ENCODE peak calls at places on chromosomes 1 and 21, in six cellular contexts. T, S, R, J, H and Q are unnamed samples.
A peak's percentile ranks its signal among the peaks of the same experiment; 100 is the strongest.

GRCh38 chr1:47995306-47996050 is 1.7 kb downstream of the TRABD2B start:
- DNase-seq in T (no peak), S (no peak), R (no peak), J (no peak), H (no peak), Q (no peak)

GRCh38 chr1:113042336-113043143 is 30.5 kb upstream of the LRIG2 start:
- DNase-seq in T (peak; percentile 55), S (peak; percentile 67), R (peak; percentile 50), J (peak; percentile 28), H (peak; percentile 85), Q (peak; percentile 66)

GRCh38 chr21:17783003-17783402 is 36.2 kb downstream of the C21orf91 start:
- DNase-seq in T (no peak), S (no peak), R (no peak), J (no peak), H (no peak), Q (no peak)

GRCh38 chr21:46065215-46065992 is 32.5 kb upstream of the COL6A2 start:
- DNase-seq in T (peak; percentile 63), S (peak; percentile 63), R (peak; percentile 61), J (no peak), H (no peak), Q (peak; percentile 79)

GRCh38 chr1:41343790-41344679 is 17.2 kb upstream of the FOXO6 start:
- DNase-seq in T (no peak), S (peak; percentile 20), R (no peak), J (no peak), H (peak; percentile 23), Q (no peak)

GRCh38 chr1:16163882-16164820 is 8.3 kb upstream of the EPHA2 start:
- DNase-seq in T (no peak), S (peak; percentile 59), R (peak; percentile 82), J (peak; percentile 22), H (no peak), Q (peak; percentile 78)

GRCh38 chr1:209416009-209416408 is 167.5 kb upstream of the CAMK1G start:
- DNase-seq in T (no peak), S (no peak), R (no peak), J (no peak), H (no peak), Q (no peak)

GRCh38 chr1:25232866-25233784 is 823 bp upstream of the SYF2 start:
- DNase-seq in T (peak; percentile 64), S (peak; percentile 89), R (no peak), J (peak; percentile 60), H (peak; percentile 90), Q (peak; percentile 81)

GRCh38 chr1:9101510-9102146 is 27.3 kb downstream of the GPR157 start:
- DNase-seq in T (peak; percentile 61), S (no peak), R (peak; percentile 46), J (peak; percentile 22), H (no peak), Q (peak; percentile 40)

GRCh38 chr1:209743145-209743482 is 12.7 kb upstream of the TRAF3IP3 start:
- DNase-seq in T (peak; percentile 51), S (peak; percentile 50), R (no peak), J (no peak), H (no peak), Q (peak; percentile 48)

GRCh38 chr1:235207202-235207565 is 46.1 kb upstream of the RBM34 start:
- DNase-seq in T (no peak), S (no peak), R (no peak), J (peak; percentile 50), H (no peak), Q (no peak)

GRCh38 chr1:246930830-246931548 is 759 bp downstream of the AHCTF1 start:
- DNase-seq in T (peak; percentile 70), S (peak; percentile 76), R (peak; percentile 26), J (peak; percentile 56), H (peak; percentile 93), Q (peak; percentile 45)

GRCh38 chr1:40948741-40949528 is 30.6 kb upstream of the CTPS1 start:
- DNase-seq in T (no peak), S (no peak), R (peak; percentile 70), J (peak; percentile 68), H (no peak), Q (no peak)

GRCh38 chr1:46223472-46223943 is 20.4 kb downstream of the LURAP1 start:
- DNase-seq in T (peak; percentile 60), S (peak; percentile 55), R (peak; percentile 68), J (peak; percentile 64), H (peak; percentile 83), Q (peak; percentile 74)

GRCh38 chr1:67855444-67855843 is 22.2 kb upstream of the GNG12 start:
- DNase-seq in T (no peak), S (no peak), R (no peak), J (no peak), H (no peak), Q (no peak)

GRCh38 chr1:155188268-155188667 is 14.6 kb downstream of the TRIM46 start:
- DNase-seq in T (no peak), S (peak; percentile 11), R (no peak), J (no peak), H (no peak), Q (no peak)

GRCh38 chr1:216836316-216836715 is 113.1 kb upstream of the ESRRG start:
- DNase-seq in T (no peak), S (no peak), R (no peak), J (no peak), H (no peak), Q (no peak)

GRCh38 chr1:78603206-78603605 is 17.0 kb upstream of the IFI44L start:
- DNase-seq in T (no peak), S (no peak), R (no peak), J (no peak), H (no peak), Q (no peak)

GRCh38 chr1:156860113-156860638 is 489 bp upstream of the NTRK1 start:
- DNase-seq in T (peak; percentile 56), S (no peak), R (no peak), J (peak; percentile 71), H (peak; percentile 86), Q (no peak)

GRCh38 chr1:94094466-94095111 is 26.4 kb downstream of the ABCA4 start:
- DNase-seq in T (peak; percentile 64), S (peak; percentile 79), R (peak; percentile 96), J (no peak), H (no peak), Q (peak; percentile 66)

GRCh38 chr1:193103759-193104495 is 1.3 kb downstream of the GLRX2 start:
- DNase-seq in T (no peak), S (no peak), R (no peak), J (no peak), H (no peak), Q (no peak)

GRCh38 chr1:42335050-42335808 is at the start of gene FOXJ3:
- DNase-seq in T (peak; percentile 93), S (peak; percentile 94), R (peak; percentile 90), J (peak; percentile 95), H (peak; percentile 98), Q (peak; percentile 89)

GRCh38 chr1:63593887-63594617 is 841 bp downstream of the PGM1 start:
- DNase-seq in T (peak; percentile 69), S (peak; percentile 89), R (no peak), J (peak; percentile 81), H (peak; percentile 93), Q (peak; percentile 46)

GRCh38 chr1:228210076-228210651 is 2.3 kb downstream of the OBSCN start:
- DNase-seq in T (no peak), S (peak; percentile 62), R (no peak), J (no peak), H (no peak), Q (no peak)

GRCh38 chr1:119735217-119735616 is 23.5 kb downstream of the PHGDH start:
- DNase-seq in T (no peak), S (peak; percentile 66), R (no peak), J (no peak), H (no peak), Q (no peak)

GRCh38 chr1:17551755-17552234 is 12.3 kb downstream of the ARHGEF10L start:
- DNase-seq in T (no peak), S (peak; percentile 57), R (peak; percentile 11), J (no peak), H (no peak), Q (no peak)

GRCh38 chr1:26790551-26790953 is 2.8 kb downstream of the PIGV start:
- DNase-seq in T (no peak), S (no peak), R (no peak), J (peak; percentile 34), H (no peak), Q (no peak)

GRCh38 chr1:145977486-145978476 is 13.3 kb downstream of the POLR3GL start:
- DNase-seq in T (peak; percentile 75), S (peak; percentile 80), R (peak; percentile 86), J (peak; percentile 66), H (peak; percentile 88), Q (peak; percentile 92)

GRCh38 chr1:109137959-109138757 is 24.2 kb downstream of the ELAPOR1 start:
- DNase-seq in T (no peak), S (no peak), R (no peak), J (no peak), H (no peak), Q (no peak)

GRCh38 chr1:54331843-54332688 is 74.1 kb downstream of the SSBP3 start:
- DNase-seq in T (no peak), S (no peak), R (no peak), J (no peak), H (no peak), Q (no peak)

GRCh38 chr1:205451759-205452164 is 4.1 kb downstream of the BLACAT1 start:
- DNase-seq in T (no peak), S (no peak), R (no peak), J (no peak), H (no peak), Q (no peak)

GRCh38 chr21:46425566-46425965 is 33.1 kb upstream of the DIP2A start:
- DNase-seq in T (no peak), S (no peak), R (no peak), J (peak; percentile 20), H (peak; percentile 84), Q (no peak)

GRCh38 chr21:38227401-38227800 is 29.4 kb upstream of the KCNJ15 start:
- DNase-seq in T (no peak), S (no peak), R (no peak), J (no peak), H (no peak), Q (no peak)

GRCh38 chr1:93338426-93338825 is 7.3 kb upstream of the DR1 start:
- DNase-seq in T (no peak), S (no peak), R (no peak), J (no peak), H (no peak), Q (no peak)

GRCh38 chr1:96361251-96361856 is 360.2 kb upstream of the PTBP2 start:
- DNase-seq in T (no peak), S (no peak), R (no peak), J (no peak), H (no peak), Q (no peak)